ENCODE peak calls at places on chromosome 6, in ten cellular contexts. U is NCI-H1092 treated with DMSO at 0.1 percent for 48 hours; D is NB4; I is activated CD8-positive, alpha-beta memory T cell treated with anti-CD3 and anti-CD28 coated beads for 48 hours; M is astrocyte of the spinal cord; B is iPS-NIHi11; Z is substantia nigra; E is T-helper 22 cell; G is NCI-H226; Q is dorsolateral prefrontal cortex. X is an unnamed sample.

GRCh38 chr6:22827760-22828159 is 258.4 kb downstream of the HDGFL1 start:
- DNase-seq in U (no peak), D (no peak), I (no peak), M (no peak), B (no peak), Z (no peak), E (no peak), G (peak), Q (no peak), X (peak)

GRCh38 chr6:107621216-107621940 is 131.5 kb downstream of the SOBP start:
- DNase-seq in U (peak), D (no peak), I (no peak), M (no peak), B (no peak), Z (no peak), E (no peak), G (no peak), Q (no peak), X (no peak)

GRCh38 chr6:99119109-99120031 is 171.6 kb upstream of the FBXL4 start:
- DNase-seq in U (peak), D (peak), I (no peak), M (peak), B (peak), Z (peak), E (no peak), G (peak), Q (no peak), X (peak)

GRCh38 chr6:43271103-43271815 is 26.8 kb upstream of the SLC22A7 start:
- DNase-seq in U (no peak), D (no peak), I (no peak), M (no peak), B (no peak), Z (no peak), E (no peak), G (no peak), Q (no peak), X (no peak)

GRCh38 chr6:109237082-109237985 is 142.0 kb downstream of the CEP57L1 start:
- DNase-seq in U (no peak), D (peak), I (no peak), M (no peak), B (no peak), Z (no peak), E (no peak), G (no peak), Q (no peak), X (no peak)

GRCh38 chr6:14661188-14661587 is 543.6 kb downstream of the CD83 start:
- DNase-seq in U (no peak), D (peak), I (no peak), M (no peak), B (no peak), Z (no peak), E (no peak), G (no peak), Q (no peak), X (peak)

GRCh38 chr6:25960689-25961088 is 1.9 kb upstream of the TRIM38 start:
- DNase-seq in U (no peak), D (no peak), I (no peak), M (no peak), B (no peak), Z (no peak), E (no peak), G (no peak), Q (no peak), X (no peak)

GRCh38 chr6:53682654-53683053 is 17.1 kb upstream of the KLHL31 start:
- DNase-seq in U (no peak), D (no peak), I (no peak), M (no peak), B (no peak), Z (no peak), E (no peak), G (no peak), Q (no peak), X (no peak)

GRCh38 chr6:558089-558488 is 98.8 kb downstream of the HUS1B start:
- DNase-seq in U (no peak), D (no peak), I (no peak), M (no peak), B (no peak), Z (no peak), E (no peak), G (no peak), Q (no peak), X (peak)

GRCh38 chr6:37819802-37820712 is 530 bp downstream of the ZFAND3 start:
- DNase-seq in U (peak), D (peak), I (no peak), M (peak), B (peak), Z (no peak), E (peak), G (peak), Q (no peak), X (peak)

GRCh38 chr6:129009856-129010255 is 126.9 kb downstream of the LAMA2 start:
- DNase-seq in U (no peak), D (no peak), I (no peak), M (no peak), B (no peak), Z (no peak), E (no peak), G (no peak), Q (no peak), X (no peak)

GRCh38 chr6:27294409-27294808 is 17.7 kb downstream of the POM121L2 start:
- DNase-seq in U (no peak), D (no peak), I (no peak), M (no peak), B (no peak), Z (no peak), E (no peak), G (no peak), Q (no peak), X (no peak)

GRCh38 chr6:17439243-17439993 is 46.0 kb downstream of the CAP2 start:
- DNase-seq in U (no peak), D (no peak), I (no peak), M (no peak), B (no peak), Z (no peak), E (no peak), G (no peak), Q (no peak), X (peak)

GRCh38 chr6:113854531-113855499 is 2.3 kb upstream of the MARCKS start:
- DNase-seq in U (peak), D (peak), I (no peak), M (peak), B (peak), Z (peak), E (no peak), G (no peak), Q (peak), X (peak)

GRCh38 chr6:81979329-81979728 is 226.8 kb upstream of the TENT5A start:
- DNase-seq in U (no peak), D (no peak), I (no peak), M (no peak), B (no peak), Z (no peak), E (no peak), G (no peak), Q (no peak), X (no peak)

GRCh38 chr6:36368921-36369880 is 18.3 kb downstream of the ETV7 start:
- DNase-seq in U (peak), D (peak), I (no peak), M (peak), B (no peak), Z (no peak), E (no peak), G (peak), Q (no peak), X (peak)

GRCh38 chr6:11096109-11096508 is 2.5 kb downstream of the SMIM13 start:
- DNase-seq in U (no peak), D (peak), I (no peak), M (peak), B (peak), Z (no peak), E (no peak), G (peak), Q (no peak), X (peak)

GRCh38 chr6:110173506-110174132 is 5.9 kb downstream of the WASF1 start:
- DNase-seq in U (no peak), D (peak), I (no peak), M (no peak), B (no peak), Z (no peak), E (no peak), G (no peak), Q (no peak), X (no peak)

GRCh38 chr6:30507849-30508843 is 18.8 kb downstream of the HLA-E start:
- DNase-seq in U (no peak), D (peak), I (no peak), M (no peak), B (no peak), Z (no peak), E (no peak), G (no peak), Q (no peak), X (no peak)

GRCh38 chr6:156765117-156765516 is 12.1 kb upstream of the ARID1B start:
- DNase-seq in U (no peak), D (no peak), I (no peak), M (no peak), B (no peak), Z (no peak), E (no peak), G (no peak), Q (no peak), X (no peak)

GRCh38 chr6:2865270-2866182 is 23.9 kb upstream of the SERPINB1 start:
- DNase-seq in U (no peak), D (no peak), I (no peak), M (peak), B (no peak), Z (no peak), E (no peak), G (no peak), Q (no peak), X (peak)

GRCh38 chr6:165922309-165922794 is 245.3 kb downstream of the TBXT start:
- DNase-seq in U (no peak), D (no peak), I (no peak), M (peak), B (no peak), Z (no peak), E (no peak), G (no peak), Q (no peak), X (peak)

X was measured in fibroblast of the aortic adventitia.